ENCODE peak calls at places on chromosomes 6 and 20, in eight cellular contexts. J is neural crest cell, L is BE2C, F is fibroblast of lung, D is body of pancreas, P is tibial artery, R is HCT116, V is epithelial cell of proximal tubule. Q is an unnamed sample.

GRCh38 chr6:815348-815738 is 122.4 kb upstream of the EXOC2 start:
- DNase-seq in P (no peak), J (no peak), D (peak), F (no peak), V (no peak), R (no peak), L (no peak), Q (no peak)

GRCh38 chr20:20331796-20332195 is 36.1 kb upstream of the INSM1 start:
- DNase-seq in V (no peak), P (no peak), R (no peak), L (no peak), D (no peak), J (no peak), F (no peak), Q (no peak)

GRCh38 chr6:34305982-34306702 is 57.3 kb upstream of the SMIM29 start:
- DNase-seq in F (peak), P (no peak), J (no peak), R (no peak), V (no peak), D (peak), L (no peak), Q (no peak)

GRCh38 chr6:80438728-80439127 is 332.3 kb downstream of the BCKDHB start:
- DNase-seq in R (peak), V (peak), P (no peak), J (no peak), F (peak), D (no peak), L (no peak), Q (no peak)

GRCh38 chr6:30349411-30350177 is 4.6 kb downstream of the RPP21 start:
- DNase-seq in D (no peak), R (no peak), F (no peak), P (no peak), J (no peak), V (no peak), L (no peak), Q (no peak)

GRCh38 chr20:20371133-20371532 is 3.2 kb downstream of the INSM1 start:
- DNase-seq in J (no peak), R (no peak), P (no peak), V (no peak), L (no peak), F (no peak), D (no peak), Q (no peak)

GRCh38 chr6:159819932-159820640 is 20.0 kb downstream of the PNLDC1 start:
- DNase-seq in F (no peak), P (no peak), V (no peak), D (no peak), R (no peak), J (peak), L (no peak), Q (no peak)

GRCh38 chr6:130377371-130377770 is 11.6 kb downstream of the TMEM200A start:
- DNase-seq in D (no peak), J (no peak), R (no peak), F (no peak), P (no peak), L (no peak), V (no peak), Q (no peak)

GRCh38 chr6:40999498-41000070 is 39.4 kb downstream of the UNC5CL start:
- DNase-seq in J (peak), P (peak), F (peak), L (peak), V (no peak), D (peak), R (peak), Q (peak)

GRCh38 chr6:144158133-144158532 is 7.8 kb downstream of the STX11 start:
- DNase-seq in L (no peak), J (no peak), D (peak), V (peak), R (no peak), P (peak), F (peak), Q (peak)

GRCh38 chr6:157428418-157429202 is 47.6 kb downstream of the ZDHHC14 start:
- DNase-seq in P (no peak), L (peak), F (peak), D (no peak), J (no peak), R (peak), V (peak), Q (no peak)

GRCh38 chr6:77456531-77457248 is 6.6 kb downstream of the HTR1B start:
- DNase-seq in R (peak), D (no peak), L (no peak), P (peak), V (peak), J (no peak), F (peak), Q (no peak)

GRCh38 chr6:170292778-170293164 is 1.9 kb upstream of the DLL1 start:
- DNase-seq in F (no peak), J (no peak), P (no peak), V (no peak), R (peak), D (no peak), L (no peak), Q (no peak)

GRCh38 chr6:56699066-56699654 is 56.5 kb upstream of the DST start:
- DNase-seq in D (no peak), J (no peak), V (no peak), R (no peak), F (no peak), P (no peak), L (no peak), Q (no peak)

GRCh38 chr6:44575644-44576043 is 188.1 kb downstream of the CDC5L start:
- DNase-seq in D (no peak), V (no peak), L (no peak), R (no peak), P (no peak), J (no peak), F (peak), Q (no peak)

GRCh38 chr6:34196833-34197195 is 39.9 kb upstream of the HMGA1 start:
- DNase-seq in D (no peak), R (no peak), L (no peak), V (no peak), P (no peak), J (no peak), F (no peak), Q (no peak)

GRCh38 chr20:843908-844307 is 10.4 kb downstream of the FAM110A start:
- DNase-seq in F (no peak), L (no peak), R (no peak), D (no peak), V (no peak), P (no peak), J (no peak), Q (no peak)

GRCh38 chr6:111800821-111801220 is 72.4 kb downstream of the FYN start:
- DNase-seq in V (no peak), P (no peak), F (peak), R (no peak), L (no peak), D (no peak), J (no peak), Q (no peak)

GRCh38 chr20:51400051-51400926 is 142.2 kb downstream of the NFATC2 start:
- DNase-seq in J (no peak), D (no peak), F (no peak), P (no peak), L (no peak), R (no peak), V (no peak), Q (no peak)

GRCh38 chr6:38588631-38589366 is 50.9 kb downstream of the BTBD9 start:
- DNase-seq in P (no peak), F (peak), R (no peak), L (no peak), J (no peak), V (peak), D (no peak), Q (no peak)

GRCh38 chr6:105321207-105321606 is 81.7 kb downstream of the PREP start:
- DNase-seq in P (no peak), F (no peak), J (no peak), R (no peak), L (no peak), V (no peak), D (peak), Q (no peak)

GRCh38 chr6:31948753-31949413 is 3.0 kb downstream of the CFB start:
- DNase-seq in F (peak), D (no peak), L (no peak), V (no peak), P (no peak), J (no peak), R (no peak), Q (no peak)

GRCh38 chr6:135458051-135458450 is 39.5 kb downstream of the AHI1 start:
- DNase-seq in D (no peak), J (no peak), P (peak), V (no peak), F (no peak), R (no peak), L (no peak), Q (peak)

GRCh38 chr6:91132461-91132860 is 545.6 kb upstream of the MAP3K7 start:
- DNase-seq in F (peak), L (peak), P (no peak), J (no peak), R (no peak), V (peak), D (no peak), Q (no peak)

GRCh38 chr6:34350100-34350936 is 42.2 kb downstream of the NUDT3 start:
- DNase-seq in D (no peak), P (no peak), V (no peak), R (no peak), J (no peak), F (no peak), L (no peak), Q (no peak)

GRCh38 chr20:18066421-18067333 is 9.0 kb upstream of the OVOL2 start:
- DNase-seq in F (no peak), L (no peak), P (no peak), V (no peak), J (no peak), D (no peak), R (no peak), Q (peak)

GRCh38 chr6:41546475-41546865 is 289 bp downstream of the FOXP4 start:
- DNase-seq in F (no peak), P (no peak), J (no peak), V (no peak), L (no peak), R (no peak), D (no peak), Q (no peak)

GRCh38 chr20:60148885-60149284 is 190.7 kb downstream of the CDH26 start:
- DNase-seq in J (no peak), L (no peak), R (no peak), V (no peak), D (no peak), P (no peak), F (no peak), Q (no peak)

GRCh38 chr6:100464162-100464851 is 414 bp downstream of the SIM1 start:
- DNase-seq in F (no peak), P (no peak), L (no peak), D (peak), V (no peak), J (no peak), R (no peak), Q (no peak)
- TF ChIP-seq CTCF in F (no peak), P (no peak), L (no peak), D (no peak), V (no peak), J (no peak), R (no peak), Q (no peak)

DNA sequence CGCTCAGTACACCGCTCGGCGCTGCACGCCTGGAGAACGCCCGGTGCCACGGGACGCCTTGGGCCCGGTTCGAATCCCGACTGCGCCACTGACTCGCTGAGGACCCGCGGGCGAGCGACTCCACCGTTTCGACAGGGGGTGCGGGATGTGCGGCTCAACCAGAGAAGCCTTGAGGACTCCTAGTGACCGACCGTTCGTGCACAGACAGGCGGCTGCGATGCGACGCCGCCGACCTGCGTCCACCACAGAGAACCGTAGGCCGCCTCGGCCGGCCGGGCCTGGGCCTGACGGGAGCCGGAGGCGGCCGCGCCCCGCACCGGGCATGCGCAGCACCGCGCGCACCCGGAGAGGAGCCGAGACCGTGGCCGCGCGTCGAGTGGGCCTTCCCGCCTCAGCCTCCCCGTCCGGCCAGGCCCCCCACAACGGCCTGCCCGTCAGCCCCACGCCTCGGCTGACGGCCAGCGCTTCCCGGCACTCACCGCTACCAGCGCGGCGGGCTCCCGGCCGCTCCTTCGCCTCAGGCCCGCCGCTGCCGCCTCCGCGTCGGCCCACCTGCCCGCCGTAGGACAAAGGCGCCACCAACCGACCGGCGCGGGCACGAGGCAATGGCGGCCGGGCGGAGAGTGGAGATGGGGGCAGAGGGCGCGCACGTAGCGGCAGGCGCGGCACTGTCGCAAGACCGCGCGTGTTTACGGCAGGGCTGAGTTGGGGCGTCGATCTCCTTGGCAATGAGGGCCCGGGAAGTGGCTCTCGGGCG is at the start of gene NCOA5:
- DNase-seq in D (peak), J (peak), R (peak), V (peak), L (peak), F (peak), P (peak), Q (peak)
- TF ChIP-seq CTCF in D (no peak), J (no peak), R (no peak), V (peak), L (no peak), F (no peak), P (no peak), Q (no peak)

GRCh38 chr20:47509685-47510084 is 8.0 kb downstream of the NCOA3 start:
- DNase-seq in J (no peak), L (no peak), V (no peak), R (no peak), F (no peak), P (no peak), D (no peak), Q (no peak)

GRCh38 chr20:47509104-47509661 is 7.5 kb downstream of the NCOA3 start:
- DNase-seq in R (no peak), L (no peak), F (no peak), D (no peak), P (no peak), V (no peak), J (no peak), Q (peak)

GRCh38 chr20:47506850-47507249 is 5.2 kb downstream of the NCOA3 start:
- DNase-seq in V (no peak), L (no peak), J (no peak), R (no peak), P (no peak), F (no peak), D (no peak), Q (no peak)

GRCh38 chr20:47506335-47506734 is 4.6 kb downstream of the NCOA3 start:
- DNase-seq in J (no peak), P (no peak), V (no peak), F (no peak), R (no peak), D (no peak), L (no peak), Q (no peak)

GRCh38 chr20:47508228-47508752 is 6.6 kb downstream of the NCOA3 start:
- DNase-seq in R (no peak), V (no peak), F (no peak), J (no peak), D (no peak), L (no peak), P (no peak), Q (no peak)
- TF ChIP-seq CTCF in R (no peak), V (no peak), F (no peak), J (no peak), D (no peak), L (no peak), P (no peak), Q (no peak)

DNA sequence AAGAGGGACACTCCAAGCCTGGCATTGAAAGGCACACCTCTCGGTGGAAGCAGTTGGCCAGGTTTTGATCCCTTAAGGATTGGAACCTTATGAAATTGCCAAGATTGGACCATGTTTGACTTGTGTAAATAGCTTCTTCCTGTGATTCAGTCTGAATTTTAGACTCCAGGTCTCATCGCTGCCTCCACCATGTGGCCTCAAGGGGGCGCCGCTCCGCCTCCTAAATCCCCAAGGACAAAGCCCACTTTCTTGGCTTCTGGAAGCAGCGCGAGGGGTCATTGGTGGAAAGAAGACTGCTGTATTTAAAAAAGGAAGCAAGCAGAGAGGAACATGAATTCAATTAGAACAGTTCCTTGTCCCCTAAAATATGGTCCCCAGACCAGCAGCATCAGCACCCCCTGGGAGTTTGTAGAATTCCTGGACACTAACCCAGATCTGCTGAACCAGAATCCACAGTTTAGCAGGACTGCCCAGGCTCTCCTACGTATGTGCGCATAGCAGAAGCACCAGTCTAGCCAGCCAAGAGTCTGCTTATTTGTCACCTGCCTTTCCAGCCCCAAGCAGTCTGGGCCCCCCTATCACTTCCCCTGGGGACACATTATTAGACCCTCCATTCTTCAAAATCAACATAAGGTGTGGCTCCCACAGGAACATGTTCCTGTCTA is 108.5 kb downstream of the LY86 start:
- DNase-seq in R (peak), D (peak), J (peak), P (peak), F (peak), L (peak), V (no peak), Q (peak)
- TF ChIP-seq CTCF in R (peak), D (peak), J (peak), P (no peak), F (peak), L (peak), V (peak), Q (no peak)

GRCh38 chr20:40880063-40880715 is 148.4 kb upstream of the TOP1 start:
- DNase-seq in J (no peak), P (no peak), D (no peak), L (no peak), F (no peak), V (no peak), R (no peak), Q (no peak)
- TF ChIP-seq CTCF in J (no peak), P (no peak), D (no peak), L (no peak), F (no peak), V (peak), R (peak), Q (no peak)

GRCh38 chr6:13237318-13237717 is 91.0 kb downstream of the TBC1D7 start:
- DNase-seq in R (no peak), J (no peak), L (no peak), F (no peak), V (no peak), P (no peak), D (no peak), Q (no peak)

GRCh38 chr6:13241364-13241763 is 87.0 kb downstream of the TBC1D7 start:
- DNase-seq in D (no peak), J (no peak), V (no peak), R (no peak), L (no peak), F (no peak), P (no peak), Q (no peak)

GRCh38 chr6:13238017-13238416 is 90.3 kb downstream of the TBC1D7 start:
- DNase-seq in R (no peak), F (no peak), P (no peak), J (no peak), D (no peak), L (no peak), V (no peak), Q (no peak)

GRCh38 chr6:13239530-13240455 is 88.5 kb downstream of the TBC1D7 start:
- DNase-seq in L (no peak), R (no peak), J (no peak), V (no peak), D (no peak), P (no peak), F (peak), Q (no peak)

GRCh38 chr6:13238640-13239216 is 89.6 kb downstream of the TBC1D7 start:
- DNase-seq in D (no peak), V (no peak), P (no peak), R (no peak), J (no peak), F (no peak), L (no peak), Q (no peak)
- TF ChIP-seq CTCF in D (no peak), V (no peak), P (no peak), R (no peak), J (no peak), F (no peak), L (no peak), Q (no peak)

GRCh38 chr6:131960371-131961133 is 9.4 kb upstream of the CCN2 start:
- DNase-seq in L (no peak), D (no peak), R (no peak), J (no peak), F (no peak), V (no peak), P (no peak), Q (no peak)
- TF ChIP-seq CTCF in L (no peak), D (no peak), R (peak), J (peak), F (peak), V (peak), P (peak), Q (no peak)

GRCh38 chr6:7673063-7673536 is 52.8 kb upstream of the BMP6 start:
- DNase-seq in P (peak), J (peak), V (no peak), R (peak), D (peak), F (peak), L (no peak), Q (peak)

GRCh38 chr6:7671581-7671980 is 54.3 kb upstream of the BMP6 start:
- DNase-seq in P (no peak), V (no peak), L (no peak), J (no peak), F (peak), R (no peak), D (no peak), Q (no peak)

GRCh38 chr6:7672066-7673062 is 53.5 kb upstream of the BMP6 start:
- DNase-seq in L (no peak), J (no peak), F (no peak), V (no peak), P (no peak), R (no peak), D (no peak), Q (peak)

GRCh38 chr6:7671076-7671475 is 54.8 kb upstream of the BMP6 start:
- DNase-seq in R (no peak), F (peak), V (no peak), D (no peak), J (no peak), P (no peak), L (no peak), Q (no peak)

DNA sequence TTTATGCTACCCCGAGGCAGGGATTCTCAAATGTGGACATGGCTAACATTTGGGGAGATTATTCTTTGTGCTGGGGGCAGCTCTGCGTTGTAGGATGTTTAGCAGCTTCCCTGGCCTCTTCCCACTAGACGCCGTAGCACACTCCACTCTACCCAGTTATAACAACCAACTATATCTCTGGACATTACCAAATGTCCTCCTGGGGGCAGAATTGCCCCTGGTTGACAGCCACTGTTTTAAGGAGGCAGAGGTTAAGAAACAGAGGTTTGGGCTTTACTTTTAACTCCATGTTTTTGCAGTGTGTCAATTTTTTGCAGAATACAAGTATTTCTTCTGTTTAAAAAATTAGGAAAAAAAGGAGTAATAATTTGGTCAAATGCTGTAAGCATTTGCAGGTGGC is 56.2 kb upstream of the BMP6 start:
- DNase-seq in P (no peak), J (no peak), V (no peak), D (no peak), F (no peak), L (no peak), R (no peak), Q (no peak)
- TF ChIP-seq CTCF in P (no peak), J (no peak), V (peak), D (no peak), F (no peak), L (peak), R (peak), Q (no peak)